ENCODE peak calls at places on chromosomes 3 and 15, in four cellular contexts. Y is NCI-H1930; Z is stimulated activated CD8-positive, alpha-beta memory T cell treated with anti-CD3 and anti-CD28 coated beads, Interleukin-15, amount 100 ng/mL, for 4 hours; X is NCI-H524. E is an unnamed sample.

GRCh38 chr15:45205192-45205591 is 17.4 kb upstream of the SHF start:
- DNase-seq in Z (peak; percentile 25), Y (peak; percentile 12), X (peak; percentile 66), E (peak; percentile 27)

GRCh38 chr15:54687628-54688027 is 509.1 kb downstream of the RSL24D1 start:
- DNase-seq in Z (no peak), X (no peak), Y (no peak), E (no peak)

GRCh38 chr15:84608707-84609284 is 8.0 kb downstream of the ZSCAN2 start:
- DNase-seq in Y (no peak), Z (no peak), X (no peak), E (no peak)

GRCh38 chr15:66039117-66039860 is 170.0 kb downstream of the RAB11A start:
- DNase-seq in Z (no peak), X (no peak), Y (no peak), E (no peak)

GRCh38 chr15:80596521-80596976 is 98.6 kb upstream of the ABHD17C start:
- DNase-seq in Y (no peak), X (no peak), Z (no peak), E (no peak)

GRCh38 chr3:45010718-45011355 is 15.3 kb upstream of the CLEC3B start:
- DNase-seq in X (no peak), Z (no peak), Y (no peak), E (no peak)

GRCh38 chr3:161345023-161345422 is 26.3 kb downstream of the SPTSSB start:
- DNase-seq in Y (no peak), Z (no peak), X (no peak), E (no peak)

GRCh38 chr3:34675383-34676120 is 877.1 kb downstream of the PDCD6IP start:
- DNase-seq in Y (no peak), X (no peak), Z (no peak), E (no peak)

GRCh38 chr3:23106641-23107040 is 96.5 kb upstream of the UBE2E2 start:
- DNase-seq in Y (no peak), Z (no peak), X (no peak), E (no peak)

GRCh38 chr15:28023422-28023821 is 75.7 kb downstream of the OCA2 start:
- DNase-seq in Z (no peak), Y (no peak), X (no peak), E (no peak)

GRCh38 chr3:14352002-14352627 is 50.3 kb upstream of the SLC6A6 start:
- DNase-seq in Z (no peak), Y (no peak), X (peak; percentile 22), E (no peak)

GRCh38 chr3:31196881-31197364 is 302.5 kb upstream of the GADL1 start:
- DNase-seq in Y (no peak), X (no peak), Z (no peak), E (no peak)

GRCh38 chr15:75142499-75142898 is 59.2 kb upstream of the C15orf39 start:
- DNase-seq in X (no peak), Z (no peak), Y (no peak), E (no peak)

GRCh38 chr15:91200101-91200754 is 100.2 kb downstream of the SV2B start:
- DNase-seq in Z (no peak), X (no peak), Y (no peak), E (no peak)

GRCh38 chr15:73677146-73677607 is 7.0 kb upstream of the CD276 start:
- DNase-seq in X (no peak), Y (peak; percentile 2), Z (peak; percentile 13), E (no peak)

GRCh38 chr3:141336672-141337522 is 31.4 kb upstream of the ZBTB38 start:
- DNase-seq in Z (no peak), Y (no peak), X (no peak), E (no peak)